ENCODE peak calls at places on chromosomes 7 and 10, in seven cellular contexts. K, D, Y, V, G, M and O are unnamed samples.

GRCh38 chr10:54133201-54133600 is 667.8 kb downstream of the PCDH15 start:
- DNase-seq in Y (no peak), V (no peak), D (no peak), K (no peak), G (no peak), M (no peak), O (no peak)

GRCh38 chr10:7407368-7408002 is 3.3 kb downstream of the SFMBT2 start:
- DNase-seq in D (no peak), M (no peak), G (no peak), K (no peak), V (no peak), Y (no peak), O (no peak)

GRCh38 chr7:83355143-83355542 is 192.5 kb upstream of the PCLO start:
- DNase-seq in M (no peak), Y (no peak), D (no peak), V (no peak), K (no peak), G (no peak), O (no peak)

GRCh38 chr7:50962962-50963374 is 180.3 kb upstream of the GRB10 start:
- DNase-seq in D (no peak), G (peak; percentile 94), Y (no peak), K (peak; percentile 64), M (no peak), V (peak; percentile 38), O (no peak)

GRCh38 chr10:70772627-70773026 is 12.6 kb downstream of the TBATA start:
- DNase-seq in G (no peak), V (no peak), Y (no peak), D (no peak), M (no peak), K (peak; percentile 2), O (no peak)

GRCh38 chr7:3835102-3835501 is 534.0 kb downstream of the SDK1 start:
- DNase-seq in K (no peak), Y (no peak), M (no peak), V (no peak), G (no peak), D (no peak), O (no peak)

GRCh38 chr7:128832880-128833147 is 2.6 kb downstream of the FLNC start:
- DNase-seq in V (no peak), M (no peak), K (no peak), G (no peak), Y (no peak), D (no peak), O (no peak)

GRCh38 chr10:33732176-33733025 is 397.9 kb upstream of the NRP1 start:
- DNase-seq in V (peak; percentile 52), M (no peak), Y (no peak), K (no peak), G (no peak), D (no peak), O (no peak)

GRCh38 chr10:102764340-102765257 is 20.9 kb downstream of the WBP1L start:
- DNase-seq in Y (no peak), M (no peak), K (no peak), D (no peak), G (no peak), V (peak; percentile 68), O (no peak)